ENCODE peak calls at places on chromosomes 5 and 9, in eight cellular contexts. G is IMR-90; N is RKO; L is dorsolateral prefrontal cortex; B is activated effector memory CD4-positive, alpha-beta T cell treated with Interleukin-2 at 50 U/mL for 16 hours; I is stimulated activated CD4-positive, alpha-beta T cell treated with anti-CD3 and anti-CD28 coated beads, Interleukin-2, amount 100 ng/mL, for 48 hours; O is NCI-H1694 treated with DMSO at 0.1 percent for 48 hours; V is kidney epithelial cell. A is an unnamed sample.

GRCh38 chr5:134568761-134569725 is 43.6 kb downstream of the JADE2 start:
- DNase-seq in O (no peak), N (no peak), V (no peak), I (no peak), G (peak), L (peak), B (no peak), A (no peak)

GRCh38 chr9:36140086-36141084 is 3.9 kb downstream of the GLIPR2 start:
- DNase-seq in B (no peak), L (no peak), N (no peak), V (no peak), O (no peak), G (no peak), I (no peak), A (no peak)

GRCh38 chr5:1783214-1783551 is 16.5 kb downstream of the MRPL36 start:
- DNase-seq in I (no peak), G (no peak), O (peak), B (no peak), L (no peak), N (no peak), V (no peak), A (no peak)

GRCh38 chr9:73079326-73079725 is 72.3 kb upstream of the ANXA1 start:
- DNase-seq in B (no peak), O (no peak), V (no peak), N (no peak), G (no peak), I (no peak), L (no peak), A (peak)

GRCh38 chr9:114141553-114142548 is 13.5 kb upstream of the COL27A1 start:
- DNase-seq in O (no peak), I (no peak), G (peak), V (no peak), B (no peak), L (no peak), N (peak), A (no peak)

GRCh38 chr5:140310434-140310833 is 7.5 kb upstream of the PFDN1 start:
- DNase-seq in N (no peak), I (no peak), B (no peak), V (no peak), O (no peak), G (no peak), L (no peak), A (no peak)

GRCh38 chr5:150448353-150448752 is 1.2 kb downstream of the RPS14 start:
- DNase-seq in B (no peak), O (no peak), V (no peak), L (no peak), I (no peak), N (peak), G (no peak), A (no peak)

GRCh38 chr5:142977363-142978051 is 207.3 kb downstream of the ARHGAP26 start:
- DNase-seq in V (peak), I (peak), G (peak), B (peak), L (no peak), N (no peak), O (no peak), A (peak)

GRCh38 chr5:95859327-95860060 is 37.0 kb upstream of the GLRX start:
- DNase-seq in G (no peak), I (no peak), N (peak), L (no peak), O (no peak), V (no peak), B (no peak), A (peak)

GRCh38 chr9:105050296-105050695 is 122.3 kb upstream of the ABCA1 start:
- DNase-seq in I (no peak), V (no peak), O (no peak), L (no peak), N (no peak), G (peak), B (no peak), A (no peak)

GRCh38 chr9:25742241-25742640 is 64.0 kb upstream of the TUSC1 start:
- DNase-seq in G (no peak), B (no peak), O (no peak), V (no peak), I (no peak), N (no peak), L (no peak), A (no peak)

GRCh38 chr9:131824175-131824594 is 84.3 kb upstream of the RAPGEF1 start:
- DNase-seq in B (no peak), N (no peak), O (no peak), L (no peak), G (no peak), I (no peak), V (no peak), A (no peak)

GRCh38 chr5:55994502-55994997 is at the start of gene IL6ST:
- DNase-seq in I (no peak), L (no peak), G (peak), N (peak), V (no peak), B (no peak), O (no peak), A (peak)

GRCh38 chr5:140242890-140243585 is 59.9 kb downstream of the PFDN1 start:
- DNase-seq in N (no peak), I (no peak), B (no peak), L (no peak), O (no peak), V (no peak), G (no peak), A (no peak)

GRCh38 chr5:77210091-77211012 is at the start of gene PDE8B:
- DNase-seq in V (no peak), N (no peak), I (peak), O (no peak), G (no peak), B (no peak), L (no peak), A (no peak)

GRCh38 chr5:88203977-88204735 is 64.5 kb downstream of the TMEM161B start:
- DNase-seq in L (no peak), V (no peak), B (peak), G (peak), I (peak), O (no peak), N (no peak), A (no peak)

GRCh38 chr9:100322954-100323536 is 29.7 kb downstream of the TEX10 start:
- DNase-seq in O (peak), I (no peak), B (no peak), G (peak), N (peak), L (no peak), V (no peak), A (peak)

GRCh38 chr5:179279347-179280094 is 65.7 kb downstream of the ADAMTS2 start:
- DNase-seq in N (no peak), O (no peak), I (no peak), V (no peak), G (no peak), L (no peak), B (no peak), A (no peak)

GRCh38 chr5:133778636-133779035 is 166.3 kb upstream of the FSTL4 start:
- DNase-seq in N (no peak), I (no peak), L (no peak), G (no peak), O (no peak), B (no peak), V (no peak), A (no peak)

GRCh38 chr5:139692605-139693340 is 44.6 kb downstream of the CXXC5 start:
- DNase-seq in I (no peak), V (no peak), G (no peak), N (no peak), L (no peak), B (no peak), O (no peak), A (no peak)

A was measured in RWPE1.